ENCODE peak calls at places on chromosomes 1 and 21, in nine cellular contexts. One of them, this sample, is unnamed.

GRCh38 chr1:94660994-94661393 is 119.4 kb upstream of the F3 start:
- DNase-seq in aorta: no peak
- DNase-seq in sigmoid colon: no peak
- DNase-seq in breast epithelium: no peak
- DNase-seq in OCI-LY7: no peak
- DNase-seq in pancreas: no peak
- DNase-seq in uterus: no peak
- DNase-seq in heart left ventricle: no peak
- DNase-seq in right atrium auricular region: no peak
- DNase-seq in this sample: no peak

GRCh38 chr1:77506771-77507170 is 175.7 kb downstream of the ZZZ3 start:
- DNase-seq in aorta: no peak
- DNase-seq in sigmoid colon: no peak
- DNase-seq in breast epithelium: no peak
- DNase-seq in OCI-LY7: no peak
- DNase-seq in pancreas: no peak
- DNase-seq in uterus: no peak
- DNase-seq in heart left ventricle: no peak
- DNase-seq in right atrium auricular region: no peak
- DNase-seq in this sample: no peak

GRCh38 chr1:168372307-168372706 is 91.6 kb downstream of the TBX19 start:
- DNase-seq in aorta: no peak
- DNase-seq in sigmoid colon: no peak
- DNase-seq in breast epithelium: no peak
- DNase-seq in OCI-LY7: no peak
- DNase-seq in pancreas: no peak
- DNase-seq in uterus: no peak
- DNase-seq in heart left ventricle: no peak
- DNase-seq in right atrium auricular region: no peak
- DNase-seq in this sample: no peak

GRCh38 chr21:38241029-38241740 is 15.6 kb upstream of the KCNJ15 start:
- DNase-seq in aorta: peak; percentile 68
- DNase-seq in sigmoid colon: no peak
- DNase-seq in breast epithelium: no peak
- DNase-seq in OCI-LY7: no peak
- DNase-seq in pancreas: peak; percentile 38
- DNase-seq in uterus: no peak
- DNase-seq in heart left ventricle: peak; percentile 42
- DNase-seq in right atrium auricular region: no peak
- DNase-seq in this sample: no peak

GRCh38 chr1:147171399-147172167 is 687 bp downstream of the PRKAB2 start:
- DNase-seq in aorta: no peak
- DNase-seq in sigmoid colon: no peak
- DNase-seq in breast epithelium: peak; percentile 24
- DNase-seq in OCI-LY7: peak; percentile 19
- DNase-seq in pancreas: peak; percentile 13
- DNase-seq in uterus: no peak
- DNase-seq in heart left ventricle: no peak
- DNase-seq in right atrium auricular region: no peak
- DNase-seq in this sample: no peak

GRCh38 chr1:238469146-238469601 is 578.5 kb upstream of the ZP4 start:
- DNase-seq in aorta: no peak
- DNase-seq in sigmoid colon: no peak
- DNase-seq in breast epithelium: no peak
- DNase-seq in OCI-LY7: no peak
- DNase-seq in pancreas: no peak
- DNase-seq in uterus: no peak
- DNase-seq in heart left ventricle: no peak
- DNase-seq in right atrium auricular region: no peak
- DNase-seq in this sample: no peak

GRCh38 chr1:150696590-150696989 is 364 bp downstream of the GOLPH3L start:
- DNase-seq in aorta: no peak
- DNase-seq in sigmoid colon: no peak
- DNase-seq in breast epithelium: no peak
- DNase-seq in OCI-LY7: no peak
- DNase-seq in pancreas: no peak
- DNase-seq in uterus: no peak
- DNase-seq in heart left ventricle: no peak
- DNase-seq in right atrium auricular region: no peak
- DNase-seq in this sample: no peak

GRCh38 chr1:172906778-172907592 is 143.8 kb downstream of the TNFSF18 start:
- DNase-seq in aorta: no peak
- DNase-seq in sigmoid colon: no peak
- DNase-seq in breast epithelium: no peak
- DNase-seq in OCI-LY7: peak; percentile 59
- DNase-seq in pancreas: no peak
- DNase-seq in uterus: no peak
- DNase-seq in heart left ventricle: no peak
- DNase-seq in right atrium auricular region: no peak
- DNase-seq in this sample: no peak

GRCh38 chr1:117815105-117815812 is 114.2 kb downstream of the GDAP2 start:
- DNase-seq in aorta: no peak
- DNase-seq in sigmoid colon: peak; percentile 66
- DNase-seq in breast epithelium: no peak
- DNase-seq in OCI-LY7: no peak
- DNase-seq in pancreas: no peak
- DNase-seq in uterus: peak; percentile 38
- DNase-seq in heart left ventricle: no peak
- DNase-seq in right atrium auricular region: no peak
- DNase-seq in this sample: no peak

GRCh38 chr21:9755611-9756010 is 765.8 kb upstream of the TPTE start:
- DNase-seq in aorta: no peak
- DNase-seq in sigmoid colon: no peak
- DNase-seq in breast epithelium: no peak
- DNase-seq in OCI-LY7: no peak
- DNase-seq in pancreas: no peak
- DNase-seq in uterus: no peak
- DNase-seq in heart left ventricle: no peak
- DNase-seq in right atrium auricular region: no peak
- DNase-seq in this sample: no peak

GRCh38 chr1:112960381-112960780 is 4.4 kb upstream of the SLC16A1 start:
- DNase-seq in aorta: no peak
- DNase-seq in sigmoid colon: no peak
- DNase-seq in breast epithelium: no peak
- DNase-seq in OCI-LY7: no peak
- DNase-seq in pancreas: no peak
- DNase-seq in uterus: no peak
- DNase-seq in heart left ventricle: no peak
- DNase-seq in right atrium auricular region: no peak
- DNase-seq in this sample: no peak
- H3K36me3 ChIP-seq in aorta: no peaks in the 10 kb centered on the region
- H3K36me3 ChIP-seq in sigmoid colon: no peaks in the 10 kb centered on the region
- H3K36me3 ChIP-seq in breast epithelium: no peaks in the 10 kb centered on the region
- H3K36me3 ChIP-seq in OCI-LY7: peaks cover 62% of the 10 kb centered on the region
- H3K36me3 ChIP-seq in pancreas: no peaks in the 10 kb centered on the region
- H3K36me3 ChIP-seq in uterus: no peaks in the 10 kb centered on the region
- H3K36me3 ChIP-seq in heart left ventricle: peaks cover 27% of the 10 kb centered on the region
- H3K36me3 ChIP-seq in right atrium auricular region: peaks cover 14% of the 10 kb centered on the region
- H3K36me3 ChIP-seq in this sample: no peaks in the 10 kb centered on the region

GRCh38 chr1:156236164-156236563 is 5.8 kb upstream of the BGLAP start:
- DNase-seq in aorta: no peak
- DNase-seq in sigmoid colon: no peak
- DNase-seq in breast epithelium: no peak
- DNase-seq in OCI-LY7: no peak
- DNase-seq in pancreas: no peak
- DNase-seq in uterus: no peak
- DNase-seq in heart left ventricle: no peak
- DNase-seq in right atrium auricular region: no peak
- DNase-seq in this sample: no peak
- H3K36me3 ChIP-seq in aorta: peaks cover 12% of the 10 kb centered on the region
- H3K36me3 ChIP-seq in sigmoid colon: peaks cover 52% of the 10 kb centered on the region
- H3K36me3 ChIP-seq in breast epithelium: no peaks in the 10 kb centered on the region
- H3K36me3 ChIP-seq in OCI-LY7: peaks cover 52% of the 10 kb centered on the region
- H3K36me3 ChIP-seq in pancreas: peaks cover 32% of the 10 kb centered on the region
- H3K36me3 ChIP-seq in uterus: no peaks in the 10 kb centered on the region
- H3K36me3 ChIP-seq in heart left ventricle: peaks cover 84% of the 10 kb centered on the region
- H3K36me3 ChIP-seq in right atrium auricular region: peaks cover 58% of the 10 kb centered on the region
- H3K36me3 ChIP-seq in this sample: peaks cover 29% of the 10 kb centered on the region

GRCh38 chr21:32728455-32729237 is 833 bp upstream of the SYNJ1 start:
- DNase-seq in aorta: no peak
- DNase-seq in sigmoid colon: no peak
- DNase-seq in breast epithelium: no peak
- DNase-seq in OCI-LY7: no peak
- DNase-seq in pancreas: no peak
- DNase-seq in uterus: no peak
- DNase-seq in heart left ventricle: no peak
- DNase-seq in right atrium auricular region: no peak
- DNase-seq in this sample: no peak

GRCh38 chr21:32732544-32732943 is 4.7 kb upstream of the SYNJ1 start:
- DNase-seq in aorta: no peak
- DNase-seq in sigmoid colon: no peak
- DNase-seq in breast epithelium: no peak
- DNase-seq in OCI-LY7: no peak
- DNase-seq in pancreas: no peak
- DNase-seq in uterus: no peak
- DNase-seq in heart left ventricle: no peak
- DNase-seq in right atrium auricular region: no peak
- DNase-seq in this sample: no peak

GRCh38 chr21:32735524-32735923 is 7.7 kb upstream of the SYNJ1 start:
- DNase-seq in aorta: no peak
- DNase-seq in sigmoid colon: no peak
- DNase-seq in breast epithelium: no peak
- DNase-seq in OCI-LY7: no peak
- DNase-seq in pancreas: no peak
- DNase-seq in uterus: no peak
- DNase-seq in heart left ventricle: no peak
- DNase-seq in right atrium auricular region: no peak
- DNase-seq in this sample: no peak

GRCh38 chr21:32733356-32733755 is 5.5 kb upstream of the SYNJ1 start:
- DNase-seq in aorta: no peak
- DNase-seq in sigmoid colon: no peak
- DNase-seq in breast epithelium: no peak
- DNase-seq in OCI-LY7: no peak
- DNase-seq in pancreas: no peak
- DNase-seq in uterus: no peak
- DNase-seq in heart left ventricle: no peak
- DNase-seq in right atrium auricular region: no peak
- DNase-seq in this sample: no peak

GRCh38 chr21:32734214-32734613 is 6.4 kb upstream of the SYNJ1 start:
- DNase-seq in aorta: no peak
- DNase-seq in sigmoid colon: no peak
- DNase-seq in breast epithelium: no peak
- DNase-seq in OCI-LY7: no peak
- DNase-seq in pancreas: no peak
- DNase-seq in uterus: no peak
- DNase-seq in heart left ventricle: no peak
- DNase-seq in right atrium auricular region: no peak
- DNase-seq in this sample: no peak
- H3K36me3 ChIP-seq in aorta: peaks cover 3% of the 10 kb centered on the region
- H3K36me3 ChIP-seq in sigmoid colon: peaks cover 5% of the 10 kb centered on the region
- H3K36me3 ChIP-seq in breast epithelium: no peaks in the 10 kb centered on the region
- H3K36me3 ChIP-seq in OCI-LY7: peaks cover 68% of the 10 kb centered on the region
- H3K36me3 ChIP-seq in pancreas: peaks cover 15% of the 10 kb centered on the region
- H3K36me3 ChIP-seq in uterus: no peaks in the 10 kb centered on the region
- H3K36me3 ChIP-seq in heart left ventricle: peaks cover 68% of the 10 kb centered on the region
- H3K36me3 ChIP-seq in right atrium auricular region: peaks cover 32% of the 10 kb centered on the region
- H3K36me3 ChIP-seq in this sample: peaks cover 2% of the 10 kb centered on the region

GRCh38 chr1:235990376-235990795 is 74.5 kb downstream of the NID1 start:
- DNase-seq in aorta: no peak
- DNase-seq in sigmoid colon: no peak
- DNase-seq in breast epithelium: no peak
- DNase-seq in OCI-LY7: no peak
- DNase-seq in pancreas: no peak
- DNase-seq in uterus: peak; percentile 58
- DNase-seq in heart left ventricle: no peak
- DNase-seq in right atrium auricular region: no peak
- DNase-seq in this sample: no peak
- H3K36me3 ChIP-seq in aorta: peaks cover 7% of the 10 kb centered on the region
- H3K36me3 ChIP-seq in sigmoid colon: peaks cover 57% of the 10 kb centered on the region
- H3K36me3 ChIP-seq in breast epithelium: no peaks in the 10 kb centered on the region
- H3K36me3 ChIP-seq in OCI-LY7: no peaks in the 10 kb centered on the region
- H3K36me3 ChIP-seq in pancreas: no peaks in the 10 kb centered on the region
- H3K36me3 ChIP-seq in uterus: no peaks in the 10 kb centered on the region
- H3K36me3 ChIP-seq in heart left ventricle: peaks cover 94% of the 10 kb centered on the region
- H3K36me3 ChIP-seq in right atrium auricular region: peaks cover 85% of the 10 kb centered on the region
- H3K36me3 ChIP-seq in this sample: peaks cover 2% of the 10 kb centered on the region

GRCh38 chr21:32337206-32337605 is 38.6 kb downstream of the MRAP start:
- DNase-seq in aorta: no peak
- DNase-seq in sigmoid colon: no peak
- DNase-seq in breast epithelium: no peak
- DNase-seq in OCI-LY7: no peak
- DNase-seq in pancreas: no peak
- DNase-seq in uterus: no peak
- DNase-seq in heart left ventricle: no peak
- DNase-seq in right atrium auricular region: no peak
- DNase-seq in this sample: no peak

GRCh38 chr21:32334980-32335471 is 36.4 kb downstream of the MRAP start:
- DNase-seq in aorta: no peak
- DNase-seq in sigmoid colon: no peak
- DNase-seq in breast epithelium: no peak
- DNase-seq in OCI-LY7: no peak
- DNase-seq in pancreas: no peak
- DNase-seq in uterus: no peak
- DNase-seq in heart left ventricle: no peak
- DNase-seq in right atrium auricular region: no peak
- DNase-seq in this sample: no peak

GRCh38 chr21:32333953-32334673 is 35.5 kb downstream of the MRAP start:
- DNase-seq in aorta: no peak
- DNase-seq in sigmoid colon: no peak
- DNase-seq in breast epithelium: no peak
- DNase-seq in OCI-LY7: no peak
- DNase-seq in pancreas: no peak
- DNase-seq in uterus: no peak
- DNase-seq in heart left ventricle: no peak
- DNase-seq in right atrium auricular region: no peak
- DNase-seq in this sample: no peak

GRCh38 chr21:32336711-32337110 is 38.1 kb downstream of the MRAP start:
- DNase-seq in aorta: no peak
- DNase-seq in sigmoid colon: no peak
- DNase-seq in breast epithelium: no peak
- DNase-seq in OCI-LY7: no peak
- DNase-seq in pancreas: no peak
- DNase-seq in uterus: no peak
- DNase-seq in heart left ventricle: no peak
- DNase-seq in right atrium auricular region: no peak
- DNase-seq in this sample: no peak

GRCh38 chr21:32335601-32336575 is 37.2 kb downstream of the MRAP start:
- DNase-seq in aorta: no peak
- DNase-seq in sigmoid colon: no peak
- DNase-seq in breast epithelium: no peak
- DNase-seq in OCI-LY7: no peak
- DNase-seq in pancreas: no peak
- DNase-seq in uterus: no peak
- DNase-seq in heart left ventricle: no peak
- DNase-seq in right atrium auricular region: no peak
- DNase-seq in this sample: no peak
- H3K36me3 ChIP-seq in aorta: peaks cover 6% of the 10 kb centered on the region
- H3K36me3 ChIP-seq in sigmoid colon: peaks cover 56% of the 10 kb centered on the region
- H3K36me3 ChIP-seq in breast epithelium: peaks cover 14% of the 10 kb centered on the region
- H3K36me3 ChIP-seq in OCI-LY7: peaks cover 94% of the 10 kb centered on the region
- H3K36me3 ChIP-seq in pancreas: peaks cover 29% of the 10 kb centered on the region
- H3K36me3 ChIP-seq in uterus: no peaks in the 10 kb centered on the region
- H3K36me3 ChIP-seq in heart left ventricle: peaks cover 94% of the 10 kb centered on the region
- H3K36me3 ChIP-seq in right atrium auricular region: peaks cover 74% of the 10 kb centered on the region
- H3K36me3 ChIP-seq in this sample: peaks cover 29% of the 10 kb centered on the region

GRCh38 chr21:36395353-36396111 is 10.3 kb downstream of the CHAF1B start:
- DNase-seq in aorta: no peak
- DNase-seq in sigmoid colon: peak; percentile 27
- DNase-seq in breast epithelium: no peak
- DNase-seq in OCI-LY7: no peak
- DNase-seq in pancreas: no peak
- DNase-seq in uterus: no peak
- DNase-seq in heart left ventricle: no peak
- DNase-seq in right atrium auricular region: peak; percentile 18
- DNase-seq in this sample: no peak
- H3K36me3 ChIP-seq in aorta: no peaks in the 10 kb centered on the region
- H3K36me3 ChIP-seq in sigmoid colon: no peaks in the 10 kb centered on the region
- H3K36me3 ChIP-seq in breast epithelium: no peaks in the 10 kb centered on the region
- H3K36me3 ChIP-seq in OCI-LY7: peaks cover 74% of the 10 kb centered on the region
- H3K36me3 ChIP-seq in pancreas: no peaks in the 10 kb centered on the region
- H3K36me3 ChIP-seq in uterus: no peaks in the 10 kb centered on the region
- H3K36me3 ChIP-seq in heart left ventricle: no peaks in the 10 kb centered on the region
- H3K36me3 ChIP-seq in right atrium auricular region: no peaks in the 10 kb centered on the region
- H3K36me3 ChIP-seq in this sample: peaks cover 2% of the 10 kb centered on the region